ENCODE peak calls at places on chromosome 21, in ten cellular contexts. V is sigmoid colon, T is suprapubic skin, Q is right lobe of liver, Z is stomach, L is testis, P is esophagus squamous epithelium, G is A549, W is heart left ventricle, N is transverse colon. S is an unnamed sample.

GRCh38 chr21:36820176-36821031 is 121.5 kb downstream of the SIM2 start:
- DNase-seq in V (no peak), T (no peak), Q (peak; percentile 53), Z (no peak), L (no peak), P (no peak), G (no peak), W (no peak), N (no peak), S (no peak)

GRCh38 chr21:33219961-33220360 is 9.8 kb upstream of the IFNAR2 start:
- DNase-seq in V (no peak), T (no peak), Q (no peak), Z (no peak), L (no peak), P (no peak), G (no peak), W (no peak), N (no peak), S (no peak)

GRCh38 chr21:39971961-39972360 is 104.7 kb downstream of the PCP4 start:
- DNase-seq in V (no peak), T (no peak), Q (no peak), Z (no peak), L (no peak), P (no peak), G (no peak), W (no peak), N (no peak), S (no peak)

GRCh38 chr21:34983680-34984086 is 65.4 kb downstream of the RUNX1 start:
- DNase-seq in V (no peak), T (no peak), Q (no peak), Z (no peak), L (no peak), P (no peak), G (no peak), W (no peak), N (no peak), S (no peak)

GRCh38 chr21:21813295-21813694 is 815.1 kb downstream of the NCAM2 start:
- DNase-seq in V (no peak), T (no peak), Q (no peak), Z (no peak), L (no peak), P (no peak), G (no peak), W (no peak), N (no peak), S (no peak)

GRCh38 chr21:17798796-17799195 is 20.4 kb downstream of the C21orf91 start:
- DNase-seq in V (no peak), T (no peak), Q (no peak), Z (no peak), L (no peak), P (no peak), G (no peak), W (no peak), N (no peak), S (no peak)

GRCh38 chr21:39125752-39126485 is 57.3 kb downstream of the PSMG1 start:
- DNase-seq in V (peak; percentile 78), T (no peak), Q (no peak), Z (peak; percentile 55), L (peak; percentile 54), P (no peak), G (no peak), W (peak; percentile 60), N (peak; percentile 51), S (peak; percentile 42)

GRCh38 chr21:43893536-43894205 is 28.6 kb downstream of the AGPAT3 start:
- DNase-seq in V (peak; percentile 63), T (peak; percentile 61), Q (no peak), Z (peak; percentile 49), L (no peak), P (no peak), G (no peak), W (no peak), N (no peak), S (no peak)

GRCh38 chr21:36747815-36748381 is 49.0 kb downstream of the SIM2 start:
- DNase-seq in V (no peak), T (no peak), Q (peak; percentile 66), Z (no peak), L (peak; percentile 73), P (no peak), G (no peak), W (peak; percentile 47), N (peak; percentile 60), S (peak; percentile 29)

GRCh38 chr21:34037446-34037845 is 35.9 kb upstream of the MRPS6 start:
- DNase-seq in V (no peak), T (no peak), Q (no peak), Z (no peak), L (no peak), P (no peak), G (no peak), W (no peak), N (no peak), S (no peak)

GRCh38 chr21:18411565-18411964 is 8.0 kb upstream of the TMPRSS15 start:
- DNase-seq in V (no peak), T (no peak), Q (no peak), Z (no peak), L (no peak), P (no peak), G (no peak), W (no peak), N (no peak), S (no peak)

GRCh38 chr21:17793675-17794123 is 25.5 kb downstream of the C21orf91 start:
- DNase-seq in V (no peak), T (no peak), Q (no peak), Z (no peak), L (no peak), P (no peak), G (no peak), W (no peak), N (no peak), S (no peak)

DNA sequence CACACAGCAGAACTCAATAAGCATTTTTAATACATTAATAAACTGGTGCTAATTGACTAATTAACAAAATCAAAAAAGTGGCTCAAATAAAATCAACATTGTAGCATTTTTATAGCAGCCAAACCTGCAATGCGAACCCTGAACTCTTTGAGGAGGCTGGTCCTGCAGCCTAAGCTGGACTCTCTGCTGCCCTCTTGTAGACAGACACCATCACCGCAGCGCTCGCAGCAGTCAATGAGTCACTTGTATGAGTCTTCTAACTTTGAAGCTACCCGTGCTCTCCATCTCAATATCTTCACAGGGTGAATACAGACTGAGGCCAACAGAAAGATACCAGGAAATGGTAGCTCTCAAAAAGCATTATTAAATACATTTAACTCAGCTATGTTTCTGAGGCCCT is 9.7 kb upstream of the KRTAP7-1 start:
- DNase-seq in V (no peak), T (no peak), Q (no peak), Z (no peak), L (peak; percentile 83), P (no peak), G (no peak), W (no peak), N (peak; percentile 7), S (peak; percentile 6)
- TF ChIP-seq POLR2A in V (no peak), T (no peak), Q (no peak), Z (no peak), L (no peak), P (no peak), G (no peak), W (no peak), N (no peak), S (no peak)

DNA sequence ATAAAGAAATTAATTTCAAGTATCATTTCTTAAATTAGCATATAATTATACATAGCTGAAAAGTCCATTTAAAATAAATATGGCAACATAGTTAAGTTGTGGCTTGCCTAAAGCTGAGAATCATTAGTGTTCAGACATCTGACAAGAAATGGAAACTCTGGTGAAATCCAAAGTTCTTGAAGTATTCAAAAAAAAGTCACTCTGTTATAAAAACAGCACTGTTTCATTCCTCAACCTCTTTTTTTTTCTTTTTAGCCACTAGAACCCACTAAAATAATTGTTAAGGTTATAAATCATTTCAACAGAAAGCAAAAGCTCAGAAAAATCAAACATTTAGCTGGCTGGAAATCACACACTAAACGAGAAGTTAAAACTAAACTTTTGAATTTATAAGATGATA is 476.7 kb downstream of the LTN1 start:
- DNase-seq in V (no peak), T (no peak), Q (no peak), Z (no peak), L (no peak), P (no peak), G (no peak), W (no peak), N (no peak), S (no peak)
- H3K27ac ChIP-seq in V (no peak overlapping the region), T (no peak overlapping the region), Q (no peak overlapping the region), Z (no peak overlapping the region), L (no peak overlapping the region), P (peak overlapping the region; percentile 11), G (no peak overlapping the region), W (no peak overlapping the region), N (no peak overlapping the region), S (no peak overlapping the region)

GRCh38 chr21:25735221-25735894 is 586 bp downstream of the GABPA start:
- DNase-seq in V (peak; percentile 96), T (peak; percentile 96), Q (peak; percentile 94), Z (peak; percentile 90), L (peak; percentile 93), P (peak; percentile 72), G (peak; percentile 33), W (peak; percentile 94), N (peak; percentile 93), S (peak; percentile 95)

GRCh38 chr21:25734654-25735220 is at the start of the genes ATP5PF and GABPA:
- DNase-seq in V (peak; percentile 99), T (peak; percentile 98), Q (peak; percentile 98), Z (peak; percentile 97), L (peak; percentile 98), P (peak; percentile 89), G (peak; percentile 53), W (peak; percentile 98), N (peak; percentile 98), S (peak; percentile 98)

GRCh38 chr21:25733859-25734653 is 648 bp downstream of the ATP5PF start:
- DNase-seq in V (no peak), T (no peak), Q (no peak), Z (no peak), L (no peak), P (no peak), G (no peak), W (peak; percentile 41), N (no peak), S (no peak)

GRCh38 chr21:25732091-25732760 is 2.5 kb downstream of the ATP5PF start:
- DNase-seq in V (no peak), T (no peak), Q (no peak), Z (no peak), L (no peak), P (no peak), G (no peak), W (no peak), N (no peak), S (no peak)

GRCh38 chr21:25735895-25736597 is 1.3 kb downstream of the GABPA start:
- DNase-seq in V (no peak), T (no peak), Q (no peak), Z (no peak), L (no peak), P (no peak), G (no peak), W (no peak), N (no peak), S (no peak)
- H3K4me3 ChIP-seq in V (peak overlapping the region; percentile 85), T (peak overlapping the region; percentile 97), Q (peak overlapping the region; percentile 72), Z (peak overlapping the region; percentile 87), L (peak overlapping the region; percentile 98), P (peak overlapping the region; percentile 94), G (peak overlapping the region; percentile 93), W (peak overlapping the region; percentile 95), N (peak overlapping the region; percentile 38), S (peak overlapping the region; percentile 53)

DNA sequence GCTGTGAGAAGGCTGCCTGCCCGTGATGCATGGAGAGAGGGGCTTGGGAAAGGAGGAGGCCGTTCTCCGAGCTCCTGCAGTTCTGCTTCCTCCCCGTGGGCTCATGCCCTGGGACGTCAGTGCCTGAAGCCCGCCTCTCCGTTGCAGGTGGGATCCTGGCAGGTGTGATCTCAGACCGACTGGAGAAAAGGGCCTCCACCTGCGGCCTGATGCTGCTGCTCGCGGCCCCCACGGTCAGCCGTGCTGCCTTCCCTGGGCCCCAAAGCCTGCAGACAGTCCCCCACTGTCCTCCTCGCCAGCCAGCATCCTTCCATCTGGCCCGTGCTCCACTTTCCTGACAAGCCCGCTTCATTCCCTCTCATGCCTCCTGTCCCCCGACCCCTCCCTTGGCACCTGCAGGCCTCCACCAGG is 50.9 kb downstream of the SLC37A1 start:
- DNase-seq in V (peak; percentile 44), T (peak; percentile 47), Q (no peak), Z (peak; percentile 17), L (peak; percentile 8), P (no peak), G (no peak), W (peak; percentile 5), N (peak; percentile 5), S (peak; percentile 18)
- TF ChIP-seq POLR2A in V (no peak), T (no peak), Q (no peak), Z (no peak), L (no peak), P (no peak), G (no peak), W (no peak), N (no peak), S (no peak)